ENCODE peak calls at places on chromosomes 4 and X, in ten cellular contexts. V is lower leg skin, P is H54, M is gastrocnemius medialis, Z is ovary, N is esophagus muscularis mucosa, S is Peyer's patch, Y is A549, U is breast epithelium, L is sigmoid colon. X is an unnamed sample.

GRCh38 chr4:22502895-22503814 is 12.7 kb downstream of the ADGRA3 start:
- DNase-seq in P (no peak), N (peak), M (no peak), Y (no peak), V (no peak), L (no peak), U (no peak), Z (no peak), S (no peak), X (no peak)

GRCh38 chr4:173669460-173670179 is 139.6 kb upstream of the HAND2 start:
- DNase-seq in S (no peak), Z (no peak), M (no peak), N (no peak), Y (no peak), L (no peak), P (no peak), V (no peak), U (no peak), X (no peak)

GRCh38 chr4:1039493-1040343 is 28.3 kb downstream of the FGFRL1 start:
- DNase-seq in S (no peak), Z (peak), L (peak), V (no peak), Y (no peak), M (no peak), P (no peak), N (no peak), U (no peak), X (no peak)

GRCh38 chr4:74453846-74454742 is 9.2 kb downstream of the AREG start:
- DNase-seq in N (no peak), M (no peak), Y (no peak), L (no peak), S (no peak), P (no peak), Z (no peak), V (no peak), U (no peak), X (no peak)

GRCh38 chr4:168654206-168655174 is 157.6 kb downstream of the PALLD start:
- DNase-seq in N (no peak), L (no peak), S (no peak), Y (no peak), M (no peak), P (no peak), V (no peak), Z (no peak), U (no peak), X (no peak)

GRCh38 chrX:10529344-10529743 is 91.0 kb downstream of the MID1 start:
- DNase-seq in V (no peak), P (no peak), U (no peak), L (no peak), M (no peak), N (no peak), Y (no peak), Z (no peak), S (no peak), X (peak)

GRCh38 chr4:80610845-80611244 is 275.3 kb downstream of the CFAP299 start:
- DNase-seq in Z (no peak), Y (no peak), L (no peak), S (peak), M (no peak), N (no peak), V (no peak), U (no peak), P (no peak), X (peak)

GRCh38 chr4:98446499-98447375 is 185.6 kb downstream of the RAP1GDS1 start:
- DNase-seq in M (no peak), Y (no peak), Z (no peak), N (peak), S (peak), L (no peak), P (peak), U (no peak), V (no peak), X (peak)

GRCh38 chrX:2342281-2342688 is 158.5 kb downstream of the DHRSX start:
- DNase-seq in N (no peak), V (no peak), S (no peak), Z (no peak), U (no peak), L (no peak), Y (no peak), P (no peak), M (peak), X (no peak)

GRCh38 chr4:82913305-82913704 is 12.8 kb downstream of the THAP9 start:
- DNase-seq in Y (no peak), Z (no peak), U (no peak), L (no peak), P (no peak), N (no peak), M (no peak), V (no peak), S (no peak), X (no peak)

GRCh38 chr4:44725166-44725565 is 1.2 kb downstream of the GNPDA2 start:
- DNase-seq in V (no peak), U (no peak), P (no peak), M (no peak), N (no peak), L (no peak), S (no peak), Z (no peak), Y (no peak), X (no peak)

GRCh38 chrX:103063918-103064434 is at the start of gene BEX1:
- DNase-seq in P (no peak), Y (no peak), L (peak), Z (peak), V (no peak), S (no peak), N (no peak), U (peak), M (no peak), X (no peak)

GRCh38 chrX:19824603-19825002 is 62.8 kb downstream of the SH3KBP1 start:
- DNase-seq in S (no peak), Z (no peak), M (no peak), Y (no peak), N (no peak), L (no peak), V (no peak), P (no peak), U (no peak), X (no peak)

GRCh38 chrX:149493567-149494562 is 11.2 kb downstream of the IDS start:
- DNase-seq in M (no peak), Z (no peak), U (no peak), N (no peak), S (no peak), V (no peak), P (no peak), L (no peak), Y (no peak), X (peak)

GRCh38 chrX:39802354-39802753 is 295.4 kb downstream of the BCOR start:
- DNase-seq in L (no peak), S (no peak), Z (no peak), P (no peak), N (no peak), U (no peak), Y (no peak), V (no peak), M (no peak), X (peak)

GRCh38 chr4:12123709-12124108 is 695.0 kb upstream of the HS3ST1 start:
- DNase-seq in N (no peak), M (no peak), Z (no peak), Y (no peak), P (no peak), U (no peak), L (no peak), S (no peak), V (no peak), X (peak)

GRCh38 chr4:153154010-153154975 is 50.0 kb upstream of the TRIM2 start:
- DNase-seq in M (no peak), Z (no peak), N (no peak), L (no peak), Y (no peak), S (no peak), V (no peak), P (no peak), U (no peak), X (no peak)

GRCh38 chr4:179738822-179739221 is 2296.6 kb upstream of the AGA start:
- DNase-seq in S (no peak), Y (no peak), U (no peak), Z (no peak), L (no peak), V (no peak), N (no peak), M (no peak), P (no peak), X (no peak)

GRCh38 chrX:153903238-153903980 is 1.1 kb upstream of the AVPR2 start:
- DNase-seq in M (no peak), L (no peak), U (no peak), P (no peak), V (no peak), N (no peak), S (peak), Y (no peak), Z (peak), X (peak)

GRCh38 chrX:101078716-101079115 is at the start of gene TMEM35A:
- DNase-seq in L (no peak), V (no peak), Y (no peak), P (no peak), N (no peak), U (no peak), S (no peak), Z (peak), M (no peak), X (no peak)

GRCh38 chr4:151099226-151099975 is at the start of gene RPS3A:
- DNase-seq in P (peak), N (peak), U (peak), V (peak), L (peak), M (peak), Z (peak), Y (peak), S (peak), X (peak)

GRCh38 chr4:139144911-139145551 is 32.0 kb downstream of the ELF2 start:
- DNase-seq in U (no peak), M (no peak), Y (no peak), V (no peak), Z (no peak), P (no peak), L (no peak), N (no peak), S (no peak), X (peak)

GRCh38 chr4:8158710-8159521 is at the start of gene ABLIM2:
- DNase-seq in L (peak), V (peak), N (peak), Y (peak), M (peak), P (peak), Z (peak), U (peak), S (peak), X (peak)
- TF ChIP-seq POLR2A in L (peak), V (no peak), N (peak), Y (peak), M (no peak), P (peak), Z (peak), U (peak), S (peak), X (no peak)

GRCh38 chrX:65034292-65034640 is 58.0 kb upstream of the ZC4H2 start:
- DNase-seq in N (no peak), U (no peak), Z (no peak), M (no peak), L (no peak), S (no peak), Y (no peak), V (no peak), P (no peak), X (no peak)

GRCh38 chrX:65035451-65035779 is 59.2 kb upstream of the ZC4H2 start:
- DNase-seq in S (peak), P (no peak), M (no peak), N (no peak), Y (no peak), L (no peak), Z (peak), V (no peak), U (no peak), X (no peak)

GRCh38 chrX:65034641-65035450 is 58.6 kb upstream of the ZC4H2 start:
- DNase-seq in L (peak), Z (peak), U (peak), S (peak), M (peak), P (no peak), V (peak), Y (peak), N (no peak), X (peak)
- TF ChIP-seq POLR2A in L (no peak), Z (no peak), U (no peak), S (peak), M (no peak), P (no peak), V (no peak), Y (no peak), N (no peak), X (no peak)

GRCh38 chrX:15737957-15738685 is at the start of gene CA5B:
- DNase-seq in L (peak), U (peak), V (peak), N (peak), P (peak), Y (peak), M (peak), S (peak), Z (peak), X (peak)
- TF ChIP-seq POLR2A in L (no peak), U (no peak), V (no peak), N (no peak), P (no peak), Y (no peak), M (no peak), S (no peak), Z (no peak), X (no peak)

GRCh38 chrX:66915893-66916292 is 277.0 kb upstream of the EDA2R start:
- DNase-seq in Z (no peak), N (no peak), P (no peak), U (no peak), L (no peak), V (no peak), M (no peak), Y (no peak), S (no peak), X (no peak)
- TF ChIP-seq POLR2A in Z (no peak), N (no peak), P (no peak), U (no peak), L (no peak), V (no peak), M (no peak), Y (no peak), S (no peak), X (no peak)

GRCh38 chr4:137609693-137610450 is 77.6 kb upstream of the PCDH18 start:
- DNase-seq in U (no peak), N (no peak), S (no peak), L (no peak), Y (no peak), V (no peak), M (no peak), P (no peak), Z (no peak), X (no peak)
- TF ChIP-seq POLR2A in U (no peak), N (no peak), S (no peak), L (no peak), Y (no peak), V (no peak), M (no peak), P (no peak), Z (no peak), X (no peak)

GRCh38 chr4:76706581-76706980 is 191.4 kb downstream of the SOWAHB start:
- DNase-seq in N (no peak), M (no peak), Y (no peak), P (no peak), Z (no peak), S (no peak), U (no peak), L (no peak), V (no peak), X (no peak)
- TF ChIP-seq POLR2A in N (no peak), M (no peak), Y (no peak), P (no peak), Z (no peak), S (peak), U (no peak), L (no peak), V (no peak), X (no peak)

GRCh38 chr4:76683154-76683553 is 214.8 kb downstream of the SOWAHB start:
- DNase-seq in P (no peak), S (no peak), L (no peak), V (no peak), N (no peak), M (no peak), Z (no peak), Y (no peak), U (no peak), X (no peak)
- TF ChIP-seq POLR2A in P (no peak), S (peak), L (no peak), V (no peak), N (no peak), M (no peak), Z (no peak), Y (no peak), U (no peak), X (no peak)

DNA sequence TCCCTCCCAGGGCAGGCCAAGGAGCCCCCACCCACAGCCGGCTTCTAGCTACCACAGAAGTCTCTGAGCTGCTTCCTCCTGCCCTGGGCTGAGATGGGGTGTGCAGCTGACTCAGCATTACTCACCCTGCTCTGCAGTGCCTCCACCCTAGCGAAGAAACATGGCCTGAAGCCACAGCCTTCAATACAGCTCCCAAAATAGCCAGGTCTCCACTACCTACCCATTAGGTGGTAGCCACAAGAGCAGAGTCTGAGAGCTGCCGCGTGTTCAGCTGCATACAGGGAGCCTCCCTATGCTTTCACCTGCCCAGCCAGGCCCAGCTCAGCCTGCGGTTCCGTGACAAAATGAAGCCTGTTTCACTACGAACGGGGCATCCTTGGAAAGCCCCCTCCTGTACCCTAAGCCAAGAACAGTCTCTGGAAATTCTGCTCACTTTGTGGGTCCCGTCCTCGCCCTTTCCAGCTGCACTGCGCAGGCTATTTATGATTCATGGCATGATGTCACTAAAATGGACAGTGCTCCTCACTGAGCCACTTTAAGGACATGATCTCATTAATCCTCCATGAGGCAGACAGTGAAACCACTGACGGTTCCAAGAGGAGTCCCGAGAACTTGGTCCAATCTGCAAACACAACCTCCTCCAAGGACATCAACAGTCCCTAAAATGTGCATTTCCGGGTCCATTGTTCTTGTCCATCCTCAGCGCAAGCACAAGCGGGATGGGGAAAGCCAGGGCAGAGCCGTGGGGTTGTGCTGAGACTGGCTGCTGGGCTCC is 20.2 kb downstream of the WDR1 start:
- DNase-seq in N (no peak), P (peak), Y (peak), L (peak), M (peak), U (no peak), S (peak), Z (peak), V (peak), X (peak)
- TF ChIP-seq POLR2A in N (no peak), P (no peak), Y (no peak), L (no peak), M (no peak), U (no peak), S (no peak), Z (no peak), V (no peak), X (no peak)